ENCODE peak calls at places on chromosomes 7 and 10, in nine cellular contexts. M is colonic mucosa; R is adrenal gland; G is spleen; S is prostate gland; K is CD8-positive, alpha-beta T cell; O is psoas muscle; X is PC-3; F is uterus. B is an unnamed sample.
A peak's percentile ranks its signal among the peaks of the same experiment; 100 is the strongest.

GRCh38 chr7:156050636-156051569 is 238.6 kb upstream of the SHH start:
- DNase-seq in M (no peak), R (no peak), G (no peak), S (no peak), K (no peak), O (no peak), X (no peak), F (no peak), B (no peak)

GRCh38 chr10:13528138-13528874 is 508 bp downstream of the BEND7 start:
- DNase-seq in M (peak; percentile 25), R (peak; percentile 31), G (peak; percentile 79), S (peak; percentile 6), K (no peak), O (peak; percentile 26), X (no peak), F (peak; percentile 19), B (no peak)

GRCh38 chr7:127979728-127980126 is 51.5 kb downstream of the LRRC4 start:
- DNase-seq in M (no peak), R (no peak), G (no peak), S (no peak), K (no peak), O (no peak), X (no peak), F (no peak), B (no peak)

GRCh38 chr7:5243295-5243694 is 39.4 kb upstream of the SLC29A4 start:
- DNase-seq in M (no peak), R (no peak), G (no peak), S (no peak), K (no peak), O (no peak), X (no peak), F (no peak), B (no peak)

GRCh38 chr7:106089647-106090046 is 22.5 kb downstream of the SYPL1 start:
- DNase-seq in M (no peak), R (no peak), G (no peak), S (no peak), K (no peak), O (no peak), X (no peak), F (no peak), B (no peak)

GRCh38 chr7:142855756-142856564 is 1.1 kb downstream of the EPHB6 start:
- DNase-seq in M (peak; percentile 29), R (peak; percentile 18), G (peak; percentile 81), S (peak; percentile 70), K (no peak), O (peak; percentile 54), X (no peak), F (peak; percentile 67), B (peak; percentile 69)

GRCh38 chr10:89846276-89846630 is 144.9 kb downstream of the KIF20B start:
- DNase-seq in M (no peak), R (no peak), G (no peak), S (no peak), K (no peak), O (no peak), X (no peak), F (no peak), B (no peak)

GRCh38 chr7:140653319-140654108 is 12.9 kb upstream of the DENND2A start:
- DNase-seq in M (peak; percentile 82), R (peak; percentile 71), G (peak; percentile 70), S (peak; percentile 75), K (peak; percentile 27), O (peak; percentile 42), X (peak; percentile 87), F (peak; percentile 74), B (peak; percentile 74)

GRCh38 chr7:23654508-23654907 is 25.5 kb upstream of the FAM221A start:
- DNase-seq in M (peak; percentile 40), R (peak; percentile 63), G (no peak), S (peak; percentile 23), K (no peak), O (no peak), X (peak; percentile 9), F (no peak), B (no peak)

GRCh38 chr10:5524721-5525531 is at the start of gene CALML3:
- DNase-seq in M (no peak), R (no peak), G (peak; percentile 74), S (peak; percentile 61), K (no peak), O (no peak), X (no peak), F (no peak), B (no peak)

GRCh38 chr7:37433166-37433565 is 15.5 kb downstream of the ELMO1 start:
- DNase-seq in M (no peak), R (no peak), G (no peak), S (no peak), K (no peak), O (no peak), X (no peak), F (no peak), B (no peak)

GRCh38 chr10:43278216-43278615 is 11.4 kb upstream of the RASGEF1A start:
- DNase-seq in M (no peak), R (no peak), G (no peak), S (no peak), K (no peak), O (no peak), X (peak; percentile 27), F (no peak), B (no peak)

GRCh38 chr7:54336800-54337199 is 205.4 kb upstream of the VSTM2A start:
- DNase-seq in M (no peak), R (no peak), G (no peak), S (no peak), K (no peak), O (no peak), X (no peak), F (no peak), B (no peak)

GRCh38 chr7:155228459-155228845 is 69.2 kb upstream of the INSIG1 start:
- DNase-seq in M (no peak), R (no peak), G (peak; percentile 63), S (no peak), K (no peak), O (no peak), X (no peak), F (no peak), B (no peak)

GRCh38 chr10:108783897-108784296 is 1139.4 kb downstream of the XPNPEP1 start:
- DNase-seq in M (peak; percentile 22), R (no peak), G (no peak), S (peak; percentile 14), K (no peak), O (no peak), X (peak; percentile 80), F (no peak), B (peak; percentile 39)

DNA sequence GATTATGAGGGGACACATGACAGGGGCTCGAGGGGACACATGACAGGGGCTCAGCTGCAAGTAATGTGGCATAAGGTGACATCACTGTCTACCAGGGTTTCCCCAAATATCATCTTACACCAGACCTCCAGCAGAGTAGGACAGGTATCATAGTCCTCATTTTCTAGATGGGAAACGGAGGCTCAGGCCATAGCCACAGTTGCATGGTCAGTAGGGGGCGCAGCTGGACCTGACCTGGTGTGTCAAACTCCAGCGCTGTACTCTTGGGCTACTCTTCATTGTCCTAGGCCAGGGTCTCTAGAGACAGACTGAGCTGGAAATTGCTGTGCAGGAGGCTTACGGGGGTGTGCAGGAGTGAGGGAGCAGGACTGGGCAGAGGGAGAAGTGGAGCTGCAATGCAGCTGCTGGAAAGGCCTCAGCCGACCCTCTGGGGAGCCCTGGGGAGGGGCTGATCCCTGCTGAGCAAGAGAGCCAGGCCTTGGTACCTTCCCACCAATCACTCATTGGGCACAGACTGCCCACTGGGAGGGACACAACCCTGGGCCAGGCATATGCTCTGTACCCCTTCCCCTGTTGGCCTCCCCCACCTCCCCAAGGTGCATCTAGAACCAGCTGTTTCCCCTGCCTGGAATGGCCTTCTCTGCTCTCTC is 89.9 kb downstream of the CDH23 start:
- DNase-seq in M (peak; percentile 75), R (peak; percentile 70), G (peak; percentile 80), S (peak; percentile 61), K (peak; percentile 13), O (no peak), X (peak; percentile 50), F (no peak), B (no peak)
- H3K4me1 ChIP-seq in M (no peaks in the 10 kb centered on the region), R (no peaks in the 10 kb centered on the region), G (no peaks in the 10 kb centered on the region), S (no peaks in the 10 kb centered on the region), K (no peaks in the 10 kb centered on the region), O (no peaks in the 10 kb centered on the region), X (no peaks in the 10 kb centered on the region), F (no peaks in the 10 kb centered on the region), B (no peaks in the 10 kb centered on the region)

GRCh38 chr10:77628906-77629730 is 8.5 kb downstream of the KCNMA1 start:
- DNase-seq in M (no peak), R (no peak), G (no peak), S (no peak), K (no peak), O (no peak), X (peak; percentile 99), F (no peak), B (no peak)
- H3K4me3 ChIP-seq in M (no peak overlapping the region), R (no peak overlapping the region), G (no peak overlapping the region), S (no peak overlapping the region), K (no peak overlapping the region), O (no peak overlapping the region), X (peak overlapping the region; percentile 11), F (no peak overlapping the region), B (no peak overlapping the region)

GRCh38 chr10:31706921-31707571 is 221.6 kb downstream of the ARHGAP12 start:
- DNase-seq in M (no peak), R (peak; percentile 43), G (peak; percentile 80), S (no peak), K (no peak), O (peak; percentile 44), X (no peak), F (peak; percentile 59), B (peak; percentile 46)

GRCh38 chr10:31709501-31709900 is 219.1 kb downstream of the ARHGAP12 start:
- DNase-seq in M (no peak), R (no peak), G (no peak), S (no peak), K (no peak), O (no peak), X (no peak), F (no peak), B (no peak)

GRCh38 chr10:31707578-31708411 is 220.8 kb downstream of the ARHGAP12 start:
- DNase-seq in M (peak; percentile 43), R (peak; percentile 71), G (no peak), S (no peak), K (no peak), O (peak; percentile 69), X (peak; percentile 21), F (peak; percentile 78), B (peak; percentile 42)

GRCh38 chr10:31708513-31708912 is 220.1 kb downstream of the ARHGAP12 start:
- DNase-seq in M (no peak), R (no peak), G (no peak), S (no peak), K (no peak), O (no peak), X (no peak), F (no peak), B (no peak)

GRCh38 chr10:31709028-31709427 is 219.6 kb downstream of the ARHGAP12 start:
- DNase-seq in M (no peak), R (no peak), G (no peak), S (no peak), K (no peak), O (no peak), X (peak; percentile 41), F (no peak), B (no peak)
- TF ChIP-seq CTCF in M (no peak), R (no peak), G (no peak), S (peak; percentile 34), K (no peak), O (peak; percentile 52), X (peak; percentile 49), F (peak; percentile 9), B (no peak)

GRCh38 chr7:42929449-42929848 is 2.5 kb downstream of the PSMA2 start:
- DNase-seq in M (no peak), R (no peak), G (no peak), S (no peak), K (no peak), O (no peak), X (no peak), F (no peak), B (no peak)
- H3K4me1 ChIP-seq in M (peaks cover 10% of the 10 kb centered on the region), R (peaks cover 20% of the 10 kb centered on the region), G (peaks cover 92% of the 10 kb centered on the region), S (peaks cover 7% of the 10 kb centered on the region), K (peaks cover 45% of the 10 kb centered on the region), O (peaks cover 29% of the 10 kb centered on the region), X (peaks cover 21% of the 10 kb centered on the region), F (peaks cover 8% of the 10 kb centered on the region), B (peaks cover 21% of the 10 kb centered on the region)

GRCh38 chr7:137981175-137981574 is 20.7 kb downstream of the CREB3L2 start:
- DNase-seq in M (no peak), R (no peak), G (no peak), S (no peak), K (no peak), O (no peak), X (peak; percentile 39), F (no peak), B (no peak)
- H3K4me3 ChIP-seq in M (no peak overlapping the region), R (no peak overlapping the region), G (no peak overlapping the region), S (no peak overlapping the region), K (no peak overlapping the region), O (no peak overlapping the region), X (no peak overlapping the region), F (no peak overlapping the region), B (no peak overlapping the region)